ENCODE peak calls at places on chromosomes 12 and 14, in four cellular contexts. One of them, this sample, is unnamed.
A peak's percentile ranks its signal among the peaks of the same experiment; 100 is the strongest.

GRCh38 chr12:52627395-52628110 is 9.2 kb upstream of the KRT73 start:
- DNase-seq in naive thymus-derived CD4-positive, alpha-beta T cell: no peak
- DNase-seq in breast epithelium: no peak
- DNase-seq in NCI-H510A treated with DMSO at 0.1 percent for 48 hours: no peak
- DNase-seq in this sample: no peak

GRCh38 chr12:122265433-122265832 is 861 bp downstream of the VPS33A start:
- DNase-seq in naive thymus-derived CD4-positive, alpha-beta T cell: no peak
- DNase-seq in breast epithelium: no peak
- DNase-seq in NCI-H510A treated with DMSO at 0.1 percent for 48 hours: no peak
- DNase-seq in this sample: no peak

GRCh38 chr14:52694761-52695480 is 437 bp downstream of the ERO1A start:
- DNase-seq in naive thymus-derived CD4-positive, alpha-beta T cell: no peak
- DNase-seq in breast epithelium: no peak
- DNase-seq in NCI-H510A treated with DMSO at 0.1 percent for 48 hours: peak; percentile 22
- DNase-seq in this sample: peak; percentile 62

GRCh38 chr12:92431146-92431545 is 271.6 kb upstream of the PLEKHG7 start:
- DNase-seq in naive thymus-derived CD4-positive, alpha-beta T cell: no peak
- DNase-seq in breast epithelium: no peak
- DNase-seq in NCI-H510A treated with DMSO at 0.1 percent for 48 hours: no peak
- DNase-seq in this sample: peak; percentile 5

GRCh38 chr14:34732802-34733201 is 18.4 kb upstream of the CFL2 start:
- DNase-seq in naive thymus-derived CD4-positive, alpha-beta T cell: no peak
- DNase-seq in breast epithelium: no peak
- DNase-seq in NCI-H510A treated with DMSO at 0.1 percent for 48 hours: no peak
- DNase-seq in this sample: no peak

GRCh38 chr12:104708891-104709290 is 249.2 kb downstream of the SLC41A2 start:
- DNase-seq in naive thymus-derived CD4-positive, alpha-beta T cell: no peak
- DNase-seq in breast epithelium: no peak
- DNase-seq in NCI-H510A treated with DMSO at 0.1 percent for 48 hours: no peak
- DNase-seq in this sample: no peak

GRCh38 chr14:75283162-75283883 is 4.7 kb downstream of the FOS start:
- DNase-seq in naive thymus-derived CD4-positive, alpha-beta T cell: no peak
- DNase-seq in breast epithelium: no peak
- DNase-seq in NCI-H510A treated with DMSO at 0.1 percent for 48 hours: no peak
- DNase-seq in this sample: peak; percentile 75

GRCh38 chr12:89370411-89370810 is 18.1 kb upstream of the DUSP6 start:
- DNase-seq in naive thymus-derived CD4-positive, alpha-beta T cell: no peak
- DNase-seq in breast epithelium: no peak
- DNase-seq in NCI-H510A treated with DMSO at 0.1 percent for 48 hours: no peak
- DNase-seq in this sample: no peak

GRCh38 chr12:81450920-81451739 is 308.0 kb downstream of the PPFIA2 start:
- DNase-seq in naive thymus-derived CD4-positive, alpha-beta T cell: no peak
- DNase-seq in breast epithelium: no peak
- DNase-seq in NCI-H510A treated with DMSO at 0.1 percent for 48 hours: peak; percentile 19
- DNase-seq in this sample: peak; percentile 61

GRCh38 chr12:68368332-68368731 is 36.2 kb upstream of the MDM1 start:
- DNase-seq in naive thymus-derived CD4-positive, alpha-beta T cell: no peak
- DNase-seq in breast epithelium: no peak
- DNase-seq in NCI-H510A treated with DMSO at 0.1 percent for 48 hours: no peak
- DNase-seq in this sample: no peak

GRCh38 chr12:132833341-132833740 is 4.7 kb upstream of the GOLGA3 start:
- DNase-seq in naive thymus-derived CD4-positive, alpha-beta T cell: no peak
- DNase-seq in breast epithelium: no peak
- DNase-seq in NCI-H510A treated with DMSO at 0.1 percent for 48 hours: no peak
- DNase-seq in this sample: no peak

GRCh38 chr12:106333756-106334155 is 23.8 kb upstream of the POLR3B start:
- DNase-seq in naive thymus-derived CD4-positive, alpha-beta T cell: no peak
- DNase-seq in breast epithelium: no peak
- DNase-seq in NCI-H510A treated with DMSO at 0.1 percent for 48 hours: no peak
- DNase-seq in this sample: no peak

GRCh38 chr12:4290011-4290790 is 16.6 kb downstream of the CCND2 start:
- DNase-seq in naive thymus-derived CD4-positive, alpha-beta T cell: no peak
- DNase-seq in breast epithelium: no peak
- DNase-seq in NCI-H510A treated with DMSO at 0.1 percent for 48 hours: no peak
- DNase-seq in this sample: peak; percentile 79

GRCh38 chr14:102508774-102509743 is 517 bp downstream of the ANKRD9 start:
- DNase-seq in naive thymus-derived CD4-positive, alpha-beta T cell: peak; percentile 33
- DNase-seq in breast epithelium: no peak
- DNase-seq in NCI-H510A treated with DMSO at 0.1 percent for 48 hours: no peak
- DNase-seq in this sample: peak; percentile 48

GRCh38 chr12:90055071-90055470 is 346.4 kb upstream of the ATP2B1 start:
- DNase-seq in naive thymus-derived CD4-positive, alpha-beta T cell: no peak
- DNase-seq in breast epithelium: no peak
- DNase-seq in NCI-H510A treated with DMSO at 0.1 percent for 48 hours: no peak
- DNase-seq in this sample: no peak

GRCh38 chr14:36069535-36069900 is 107.0 kb downstream of the PTCSC3 start:
- DNase-seq in naive thymus-derived CD4-positive, alpha-beta T cell: no peak
- DNase-seq in breast epithelium: no peak
- DNase-seq in NCI-H510A treated with DMSO at 0.1 percent for 48 hours: peak; percentile 83
- DNase-seq in this sample: peak; percentile 57

GRCh38 chr14:74324945-74325361 is 22.2 kb upstream of the ABCD4 start:
- DNase-seq in naive thymus-derived CD4-positive, alpha-beta T cell: no peak
- DNase-seq in breast epithelium: no peak
- DNase-seq in NCI-H510A treated with DMSO at 0.1 percent for 48 hours: no peak
- DNase-seq in this sample: peak; percentile 55

GRCh38 chr14:93142854-93143652 is 27.3 kb upstream of the ITPK1 start:
- DNase-seq in naive thymus-derived CD4-positive, alpha-beta T cell: no peak
- DNase-seq in breast epithelium: no peak
- DNase-seq in NCI-H510A treated with DMSO at 0.1 percent for 48 hours: no peak
- DNase-seq in this sample: no peak

GRCh38 chr12:103780093-103780440 is 61.0 kb downstream of the NT5DC3 start:
- DNase-seq in naive thymus-derived CD4-positive, alpha-beta T cell: no peak
- DNase-seq in breast epithelium: no peak
- DNase-seq in NCI-H510A treated with DMSO at 0.1 percent for 48 hours: no peak
- DNase-seq in this sample: no peak

GRCh38 chr12:29521951-29522350 is 24.5 kb upstream of the OVCH1 start:
- DNase-seq in naive thymus-derived CD4-positive, alpha-beta T cell: no peak
- DNase-seq in breast epithelium: no peak
- DNase-seq in NCI-H510A treated with DMSO at 0.1 percent for 48 hours: no peak
- DNase-seq in this sample: no peak

GRCh38 chr14:105387530-105387922 is 10.8 kb upstream of the TEX22 start:
- DNase-seq in naive thymus-derived CD4-positive, alpha-beta T cell: no peak
- DNase-seq in breast epithelium: no peak
- DNase-seq in NCI-H510A treated with DMSO at 0.1 percent for 48 hours: no peak
- DNase-seq in this sample: no peak

GRCh38 chr14:51041117-51041531 is 53.8 kb downstream of the TRIM9 start:
- DNase-seq in naive thymus-derived CD4-positive, alpha-beta T cell: no peak
- DNase-seq in breast epithelium: no peak
- DNase-seq in NCI-H510A treated with DMSO at 0.1 percent for 48 hours: no peak
- DNase-seq in this sample: no peak

GRCh38 chr12:112447106-112447505 is 28.4 kb downstream of the PTPN11 start:
- DNase-seq in naive thymus-derived CD4-positive, alpha-beta T cell: no peak
- DNase-seq in breast epithelium: no peak
- DNase-seq in NCI-H510A treated with DMSO at 0.1 percent for 48 hours: no peak
- DNase-seq in this sample: no peak

GRCh38 chr12:114920828-114921579 is 237.0 kb upstream of the TBX3 start:
- DNase-seq in naive thymus-derived CD4-positive, alpha-beta T cell: no peak
- DNase-seq in breast epithelium: no peak
- DNase-seq in NCI-H510A treated with DMSO at 0.1 percent for 48 hours: no peak
- DNase-seq in this sample: no peak

This sample was measured in ELF-1.